ENCODE peak calls at places on chromosomes 13 and 19, in six cellular contexts. Y, M, I, O, B and A are unnamed samples.

GRCh38 chr13:45422731-45423130 is 4.6 kb upstream of the SLC25A30 start:
- DNase-seq in B (no peak), M (no peak), O (no peak), Y (no peak), I (no peak), A (no peak)

GRCh38 chr13:112781881-112782361 is 92.1 kb downstream of the ATP11A start:
- DNase-seq in O (no peak), I (no peak), Y (no peak), B (no peak), M (peak), A (no peak)

GRCh38 chr19:30082168-30082567 is 140.1 kb downstream of the URI1 start:
- DNase-seq in B (no peak), I (no peak), O (no peak), M (no peak), Y (no peak), A (no peak)

GRCh38 chr13:53123536-53123935 is 94.9 kb downstream of the OLFM4 start:
- DNase-seq in Y (no peak), B (no peak), I (no peak), O (no peak), M (no peak), A (no peak)

GRCh38 chr13:112721198-112722104 is 31.6 kb downstream of the ATP11A start:
- DNase-seq in M (no peak), B (no peak), I (no peak), O (no peak), Y (no peak), A (no peak)

GRCh38 chr19:28359819-28360414 is 853.0 kb downstream of the UQCRFS1 start:
- DNase-seq in B (no peak), O (no peak), M (no peak), Y (no peak), I (no peak), A (no peak)

GRCh38 chr19:45607071-45608029 is 5.3 kb upstream of the GPR4 start:
- DNase-seq in B (peak), O (no peak), Y (peak), M (peak), I (peak), A (peak)

GRCh38 chr13:25571237-25571636 is 199.5 kb downstream of the ATP8A2 start:
- DNase-seq in I (no peak), M (no peak), Y (no peak), B (no peak), O (no peak), A (no peak)

GRCh38 chr13:112903071-112903577 is 65.9 kb upstream of the MCF2L start:
- DNase-seq in I (no peak), B (no peak), M (no peak), Y (no peak), O (no peak), A (no peak)

GRCh38 chr13:37481005-37481857 is 117.3 kb downstream of the POSTN start:
- DNase-seq in B (no peak), M (peak), Y (no peak), I (no peak), O (no peak), A (no peak)

GRCh38 chr13:114096031-114096485 is 36.4 kb downstream of the RASA3 start:
- DNase-seq in B (no peak), O (no peak), M (no peak), Y (no peak), I (no peak), A (peak)

GRCh38 chr13:110869231-110869804 is 45.6 kb downstream of the ANKRD10 start:
- DNase-seq in Y (peak), I (no peak), O (no peak), B (no peak), M (no peak), A (no peak)

GRCh38 chr13:66036024-66036614 is 1194.0 kb downstream of the PCDH9 start:
- DNase-seq in I (peak), Y (peak), M (no peak), B (no peak), O (no peak), A (no peak)

GRCh38 chr19:55474269-55475265 is 1.9 kb upstream of the ZNF628 start:
- DNase-seq in Y (no peak), B (no peak), O (peak), I (peak), M (peak), A (no peak)

GRCh38 chr13:112092453-112092852 is 25.5 kb downstream of the SOX1 start:
- DNase-seq in Y (no peak), B (no peak), I (no peak), O (no peak), M (no peak), A (no peak)

GRCh38 chr19:12990853-12991252 is 4.4 kb upstream of the NFIX start:
- DNase-seq in I (no peak), O (no peak), M (no peak), Y (no peak), B (no peak), A (no peak)

GRCh38 chr13:113448885-113449692 is 4.2 kb downstream of the ADPRHL1 start:
- DNase-seq in B (no peak), O (no peak), Y (peak), I (no peak), M (no peak), A (peak)